ENCODE peak calls at places on chromosomes 3 and 15, in ten cellular contexts. P is kidney tubule cell; S is fibroblast of mammary gland; C is posterior cingulate gyrus; Y is NCI-H1694 treated with DMSO at 0.1 percent for 48 hours; M is GM13976; T is HEK293T; I is AML-193; G is T-helper 9 cell; X is activated CD4-positive, alpha-beta T cell treated with anti-CD3 and anti-CD28 coated beads, Interleukin-2, amount 50 U/mL, for 48 hours. V is an unnamed sample.
A peak's percentile ranks its signal among the peaks of the same experiment; 100 is the strongest.

GRCh38 chr3:137121704-137122314 is 164.0 kb downstream of the IL20RB start:
- DNase-seq in G (no peak), C (no peak), S (peak; percentile 56), Y (peak; percentile 69), P (peak; percentile 51), T (peak; percentile 47), X (peak; percentile 10), M (peak; percentile 56), I (peak; percentile 53), V (peak; percentile 38)

GRCh38 chr15:59294574-59294960 is 78.1 kb downstream of the MYO1E start:
- DNase-seq in S (no peak), C (no peak), X (no peak), M (no peak), T (no peak), G (no peak), P (peak; percentile 75), I (no peak), Y (no peak), V (no peak)

GRCh38 chr3:139655880-139656279 is 21.9 kb downstream of the NMNAT3 start:
- DNase-seq in M (no peak), S (peak; percentile 16), Y (no peak), T (no peak), I (no peak), G (no peak), C (no peak), P (peak; percentile 17), X (no peak), V (no peak)

GRCh38 chr15:66721020-66721419 is 19.0 kb downstream of the SMAD6 start:
- DNase-seq in X (no peak), P (no peak), I (no peak), S (no peak), G (no peak), Y (no peak), M (no peak), C (no peak), T (no peak), V (no peak)

GRCh38 chr15:70857547-70858265 is 3.7 kb upstream of the LARP6 start:
- DNase-seq in S (no peak), M (no peak), I (no peak), P (no peak), Y (no peak), X (no peak), T (no peak), C (no peak), G (no peak), V (no peak)

GRCh38 chr3:3134750-3135448 is 8.2 kb downstream of the TRNT1 start:
- DNase-seq in M (no peak), P (peak; percentile 55), S (peak; percentile 61), T (no peak), X (no peak), I (no peak), C (no peak), Y (no peak), G (no peak), V (peak; percentile 7)

GRCh38 chr15:63256433-63256884 is 20.9 kb upstream of the APH1B start:
- DNase-seq in S (peak; percentile 83), G (no peak), Y (no peak), P (peak; percentile 73), M (no peak), C (no peak), I (no peak), X (no peak), T (no peak), V (peak; percentile 78)

GRCh38 chr3:155805204-155805801 is 775 bp downstream of the C3orf33 start:
- DNase-seq in C (no peak), X (peak; percentile 37), P (peak; percentile 56), T (no peak), M (no peak), S (peak; percentile 40), Y (no peak), G (no peak), I (peak; percentile 78), V (peak; percentile 13)

GRCh38 chr15:77907824-77908751 is 169.4 kb downstream of the TBC1D2B start:
- DNase-seq in T (peak; percentile 66), G (peak; percentile 24), P (peak; percentile 76), M (peak; percentile 66), S (peak; percentile 33), I (peak; percentile 61), X (peak; percentile 61), Y (peak; percentile 70), C (no peak), V (peak; percentile 34)

GRCh38 chr3:186406669-186407635 is 44.9 kb upstream of the DGKG start:
- DNase-seq in X (no peak), Y (no peak), C (no peak), P (no peak), G (no peak), S (no peak), I (no peak), T (no peak), M (no peak), V (no peak)

GRCh38 chr3:189490337-189490736 is 140.9 kb upstream of the TP63 start:
- DNase-seq in P (peak; percentile 72), M (no peak), T (no peak), X (no peak), I (no peak), G (no peak), S (no peak), C (no peak), Y (no peak), V (no peak)

GRCh38 chr3:50320853-50321145 is 1.7 kb downstream of the HYAL2 start:
- DNase-seq in M (no peak), G (no peak), S (no peak), C (no peak), T (no peak), I (no peak), X (no peak), P (no peak), Y (no peak), V (no peak)

GRCh38 chr15:74790080-74790916 is 8.4 kb downstream of the CSK start:
- DNase-seq in T (no peak), P (peak; percentile 86), C (peak; percentile 55), Y (no peak), M (peak; percentile 68), G (peak; percentile 33), I (peak; percentile 56), X (no peak), S (peak; percentile 90), V (peak; percentile 22)

GRCh38 chr3:32239638-32240550 is 1.4 kb downstream of the CMTM8 start:
- DNase-seq in M (peak; percentile 52), Y (peak; percentile 2), P (peak; percentile 35), X (peak; percentile 29), G (peak; percentile 24), I (no peak), T (peak; percentile 72), C (no peak), S (peak; percentile 38), V (no peak)

GRCh38 chr3:189146842-189147241 is 24.9 kb upstream of the TPRG1 start:
- DNase-seq in Y (no peak), C (no peak), P (peak; percentile 2), M (no peak), T (no peak), G (no peak), X (no peak), I (no peak), S (no peak), V (no peak)

GRCh38 chr15:55998478-55998877 is 5.1 kb upstream of the NEDD4 start:
- DNase-seq in T (no peak), G (no peak), I (no peak), M (no peak), P (no peak), S (no peak), X (no peak), C (no peak), Y (no peak), V (no peak)

GRCh38 chr15:81280696-81281095 is 43.2 kb downstream of the STARD5 start:
- DNase-seq in M (no peak), Y (no peak), C (no peak), G (no peak), T (no peak), S (no peak), I (no peak), P (no peak), X (no peak), V (no peak)

GRCh38 chr3:30342319-30343060 is 263.9 kb upstream of the TGFBR2 start:
- DNase-seq in C (no peak), M (no peak), X (no peak), S (peak; percentile 97), P (peak; percentile 93), I (no peak), T (no peak), Y (no peak), G (no peak), V (peak; percentile 85)

GRCh38 chr3:178342111-178342510 is 194.1 kb upstream of the KCNMB2 start:
- DNase-seq in G (no peak), C (no peak), T (no peak), P (no peak), Y (no peak), I (no peak), X (no peak), S (no peak), M (no peak), V (no peak)

V was measured in kidney glomerular epithelial cell.